ENCODE peak calls at places on chromosomes 11 and 22, in seven cellular contexts. S is GM12864, J is HTR-8/SVneo, Y is fibroblast of lung, H is mucosa of gallbladder, C is OCI-LY7, P is EL. V is an unnamed sample.

GRCh38 chr11:31340903-31341572 is 28.5 kb downstream of the DCDC1 start:
- DNase-seq in Y (peak; percentile 27), C (peak; percentile 24), H (no peak), P (peak; percentile 29), S (no peak), J (no peak), V (peak; percentile 31)

GRCh38 chr11:122933434-122933833 is 48.2 kb downstream of the BSX start:
- DNase-seq in P (no peak), H (no peak), Y (no peak), J (no peak), C (no peak), S (no peak), V (no peak)

GRCh38 chr11:3849297-3849874 is 6.1 kb upstream of the STIM1 start:
- DNase-seq in Y (no peak), H (peak; percentile 46), S (no peak), C (peak; percentile 69), P (peak; percentile 53), J (no peak), V (peak; percentile 52)

GRCh38 chr22:37337204-37337943 is 55.1 kb downstream of the CYTH4 start:
- DNase-seq in C (no peak), Y (peak; percentile 54), P (peak; percentile 70), S (no peak), H (no peak), J (no peak), V (peak; percentile 70)

GRCh38 chr11:61056566-61056965 is 45.7 kb upstream of the CD5 start:
- DNase-seq in C (no peak), S (no peak), Y (no peak), J (no peak), H (no peak), P (no peak), V (no peak)

GRCh38 chr22:20021196-20022181 is 579 bp downstream of the TANGO2 start:
- DNase-seq in Y (peak; percentile 58), J (no peak), C (peak; percentile 14), H (peak; percentile 64), P (peak; percentile 45), S (no peak), V (peak; percentile 16)

GRCh38 chr11:64233913-64234839 is at the start of gene VEGFB:
- DNase-seq in J (peak; percentile 60), H (peak; percentile 70), P (peak; percentile 70), C (peak; percentile 67), S (no peak), Y (peak; percentile 55), V (no peak)

GRCh38 chr11:34028407-34028804 is 23.1 kb upstream of the CAPRIN1 start:
- DNase-seq in S (no peak), P (peak; percentile 13), Y (peak; percentile 20), J (no peak), C (no peak), H (no peak), V (no peak)

GRCh38 chr11:94450061-94450460 is 43.6 kb downstream of the MRE11 start:
- DNase-seq in P (peak; percentile 12), J (no peak), Y (peak; percentile 27), C (no peak), H (no peak), S (no peak), V (no peak)

GRCh38 chr22:37137903-37138665 is 11.6 kb downstream of the IL2RB start:
- DNase-seq in S (no peak), J (no peak), C (no peak), Y (no peak), H (no peak), P (no peak), V (no peak)

GRCh38 chr11:7749456-7749855 is 43.2 kb upstream of the OVCH2 start:
- DNase-seq in C (no peak), Y (no peak), H (no peak), J (no peak), S (no peak), P (peak; percentile 56), V (no peak)

GRCh38 chr11:10400856-10401255 is 54.2 kb upstream of the AMPD3 start:
- DNase-seq in H (no peak), P (peak; percentile 39), S (no peak), C (no peak), Y (peak; percentile 36), J (no peak), V (peak; percentile 68)

GRCh38 chr11:122751298-122752070 is 86.8 kb upstream of the CRTAM start:
- DNase-seq in C (no peak), Y (peak; percentile 73), H (no peak), J (no peak), P (peak; percentile 49), S (no peak), V (peak; percentile 62)

GRCh38 chr22:27148886-27149470 is 491.6 kb downstream of the MIAT start:
- DNase-seq in S (no peak), H (no peak), Y (no peak), P (no peak), J (no peak), C (no peak), V (no peak)

GRCh38 chr11:105236631-105237030 is 97.1 kb upstream of the CARD18 start:
- DNase-seq in Y (peak; percentile 74), H (no peak), C (no peak), S (no peak), P (peak; percentile 46), J (no peak), V (peak; percentile 18)

GRCh38 chr11:83671295-83671694 is 385.1 kb upstream of the CCDC90B start:
- DNase-seq in C (no peak), S (no peak), H (no peak), Y (no peak), P (no peak), J (no peak), V (no peak)

GRCh38 chr22:35835998-35836691 is 118.5 kb downstream of the APOL5 start:
- DNase-seq in Y (peak; percentile 93), P (peak; percentile 92), J (peak; percentile 41), S (no peak), C (no peak), H (peak; percentile 67), V (peak; percentile 93)

GRCh38 chr11:12717851-12718291 is 43.6 kb downstream of the TEAD1 start:
- DNase-seq in H (no peak), S (peak; percentile 96), C (peak; percentile 33), P (no peak), J (no peak), Y (peak; percentile 54), V (peak; percentile 78)

GRCh38 chr22:46791201-46791731 is 28.8 kb downstream of the TBC1D22A start:
- DNase-seq in J (no peak), S (no peak), Y (peak; percentile 72), P (peak; percentile 56), C (no peak), H (peak; percentile 61), V (peak; percentile 90)

GRCh38 chr11:102010776-102011500 is 36.3 kb upstream of the CFAP300 start:
- DNase-seq in C (no peak), J (peak; percentile 99), P (peak; percentile 97), H (peak; percentile 78), S (no peak), Y (peak; percentile 92), V (peak; percentile 95)

GRCh38 chr11:2096001-2096918 is 42.9 kb downstream of the IGF2 start:
- DNase-seq in P (peak; percentile 86), S (no peak), H (no peak), C (no peak), J (no peak), Y (peak; percentile 73), V (no peak)

GRCh38 chr22:19880786-19881569 is 26.3 kb upstream of the GNB1L start:
- DNase-seq in P (peak; percentile 99), Y (peak; percentile 97), C (no peak), J (peak; percentile 93), H (peak; percentile 45), S (no peak), V (peak; percentile 99)

GRCh38 chr11:134529212-134530096 is 117.4 kb upstream of the B3GAT1 start:
- DNase-seq in S (no peak), H (no peak), P (no peak), Y (no peak), C (no peak), J (no peak), V (no peak)

GRCh38 chr11:32016111-32016510 is 74.8 kb upstream of the RCN1 start:
- DNase-seq in Y (no peak), H (no peak), J (no peak), S (no peak), P (no peak), C (no peak), V (no peak)

GRCh38 chr11:123407124-123407995 is 22.7 kb upstream of the GRAMD1B start:
- DNase-seq in J (peak; percentile 52), C (peak; percentile 56), Y (peak; percentile 55), S (peak; percentile 40), P (peak; percentile 72), H (peak; percentile 82), V (peak; percentile 76)